ENCODE peak calls at places on chromosomes 7 and 10, in eight cellular contexts. X is A549, R is H9, A is heart right ventricle, Q is cardiac muscle cell, P is upper lobe of right lung, D is right lobe of liver, Y is IMR-90. H is an unnamed sample. For H3K4me1, the result is how much of the 10 kb centered on the place peaks cover.

GRCh38 chr7:138460176-138460648 is at the start of gene TRIM24:
- DNase-seq in X (no peak), R (no peak), A (peak), Q (peak), P (peak), D (peak), Y (peak), H (no peak)

GRCh38 chr10:60816624-60817023 is 38.3 kb downstream of the CDK1 start:
- DNase-seq in X (peak), R (no peak), A (no peak), Q (peak), P (no peak), D (no peak), Y (peak), H (no peak)

GRCh38 chr10:99672884-99673283 is 13.6 kb downstream of the ENTPD7 start:
- DNase-seq in X (no peak), R (no peak), A (no peak), Q (no peak), P (no peak), D (no peak), Y (peak), H (no peak)

GRCh38 chr7:20327047-20327446 is 3.7 kb upstream of the ITGB8 start:
- DNase-seq in X (no peak), R (no peak), A (no peak), Q (peak), P (no peak), D (no peak), Y (peak), H (no peak)

GRCh38 chr7:158824028-158824427 is 5.3 kb downstream of the ESYT2 start:
- DNase-seq in X (no peak), R (no peak), A (no peak), Q (peak), P (no peak), D (no peak), Y (no peak), H (no peak)

GRCh38 chr7:111266613-111267012 is 175.7 kb downstream of the LRRN3 start:
- DNase-seq in X (peak), R (no peak), A (no peak), Q (peak), P (no peak), D (no peak), Y (peak), H (no peak)

GRCh38 chr7:156639426-156640256 is 933 bp upstream of the RNF32 start:
- DNase-seq in X (no peak), R (peak), A (no peak), Q (peak), P (peak), D (peak), Y (no peak), H (no peak)

GRCh38 chr7:2045559-2046405 is 187.0 kb downstream of the MAD1L1 start:
- DNase-seq in X (no peak), R (no peak), A (no peak), Q (no peak), P (peak), D (peak), Y (no peak), H (peak)

GRCh38 chr7:2955177-2955768 is 88.4 kb downstream of the CARD11 start:
- DNase-seq in X (no peak), R (no peak), A (no peak), Q (no peak), P (peak), D (no peak), Y (no peak), H (no peak)

DNA sequence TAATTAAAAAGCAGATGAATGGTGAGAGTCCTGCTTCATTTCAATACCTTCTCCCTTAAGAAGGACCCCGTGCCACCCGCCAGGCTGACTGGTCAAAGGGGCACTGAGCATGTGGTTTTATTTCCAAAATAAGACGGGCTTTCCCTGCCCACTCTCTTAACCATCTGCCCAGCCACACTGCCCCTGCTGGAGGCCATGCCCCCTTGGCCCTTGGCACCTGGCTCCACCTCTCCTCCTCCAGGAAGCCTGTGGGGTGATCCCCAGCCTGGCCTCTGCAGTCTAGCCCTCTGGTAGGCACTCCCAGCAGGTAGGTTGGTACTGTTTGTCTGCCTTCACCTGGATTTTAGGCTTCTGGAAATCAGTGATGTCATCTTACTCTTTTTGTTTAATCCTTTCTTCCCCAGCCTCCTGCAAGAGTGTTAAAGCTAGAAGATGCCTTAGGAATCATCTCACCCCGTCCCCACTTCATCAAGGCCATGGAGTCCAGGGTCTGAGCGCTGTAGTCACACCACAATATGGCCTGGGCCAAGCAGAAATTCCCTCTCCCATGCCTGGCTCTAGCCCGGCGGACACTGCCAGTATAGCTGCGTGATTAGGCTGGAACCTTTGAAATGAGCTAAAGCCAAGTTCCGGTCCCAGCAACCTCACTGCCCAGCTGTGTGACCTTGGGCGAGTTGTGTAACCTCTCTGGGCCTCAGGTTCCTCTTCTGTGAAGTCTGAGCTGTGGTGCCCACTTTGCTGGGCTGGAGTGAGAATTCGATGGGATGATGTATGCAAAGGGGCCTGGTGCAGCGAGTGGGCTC is 118.2 kb downstream of the ZMIZ1 start:
- DNase-seq in X (no peak), R (no peak), A (no peak), Q (no peak), P (no peak), D (no peak), Y (no peak), H (no peak)
- H3K4me1 ChIP-seq in X (half or more), R (under half), A (half or more), Q (half or more), P (half or more), D (half or more), Y (half or more), H (under half)

GRCh38 chr7:116776046-116776445 is 86.3 kb upstream of the CAPZA2 start:
- DNase-seq in X (no peak), R (no peak), A (no peak), Q (no peak), P (no peak), D (no peak), Y (no peak), H (no peak)
- TF ChIP-seq CTCF in X (no peak), R (no peak), A (no peak), Q (no peak), P (no peak), D (no peak), Y (no peak), H (no peak)

DNA sequence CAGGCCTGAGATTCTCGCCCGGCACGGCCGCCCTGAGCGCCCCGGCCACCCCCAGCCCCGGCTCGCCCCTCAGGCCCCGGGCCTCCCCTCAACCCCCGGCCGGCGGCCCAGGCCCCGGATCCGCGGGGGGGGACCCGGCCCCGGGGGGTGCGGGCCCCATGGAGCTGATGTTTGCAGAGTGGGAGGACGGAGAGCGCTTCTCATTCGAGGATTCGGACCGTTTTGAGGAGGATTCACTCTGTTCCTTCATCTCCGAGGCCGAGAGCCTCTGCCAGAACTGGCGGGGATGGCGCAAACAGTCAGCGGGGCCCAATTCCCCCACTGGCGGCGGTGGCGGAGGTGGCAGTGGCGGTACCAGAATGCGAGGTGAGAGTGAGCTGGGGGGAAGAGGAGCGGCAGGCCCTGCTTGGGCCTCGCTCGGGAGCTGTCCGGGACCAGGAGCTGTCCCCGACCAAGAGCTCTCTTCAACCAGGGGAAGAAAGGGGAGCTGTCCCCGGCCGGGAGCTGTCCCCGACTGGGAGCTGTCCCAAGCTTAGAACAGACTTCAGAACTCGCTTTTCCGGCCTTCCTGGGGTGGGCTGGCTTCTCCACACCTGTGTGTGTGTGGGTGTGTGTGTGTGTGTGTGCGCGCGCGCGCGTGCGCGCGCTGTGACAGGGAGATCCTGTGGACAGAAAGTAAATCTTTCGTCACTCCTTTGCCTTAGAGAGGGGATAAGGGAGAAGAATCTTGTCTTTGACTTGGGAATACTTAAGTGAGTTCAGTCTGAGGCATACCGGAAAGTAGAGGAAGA is 510 bp downstream of the ZSWIM8 start:
- DNase-seq in X (no peak), R (peak), A (no peak), Q (peak), P (peak), D (peak), Y (peak), H (peak)
- H3K4me1 ChIP-seq in X (under half), R (under half), A (half or more), Q (under half), P (under half), D (under half), Y (under half), H (under half)

GRCh38 chr10:82759050-82759449 is 884.1 kb downstream of the NRG3 start:
- DNase-seq in X (no peak), R (no peak), A (no peak), Q (no peak), P (no peak), D (no peak), Y (no peak), H (no peak)

GRCh38 chr10:82762641-82763040 is 887.6 kb downstream of the NRG3 start:
- DNase-seq in X (no peak), R (no peak), A (no peak), Q (no peak), P (no peak), D (no peak), Y (no peak), H (no peak)

GRCh38 chr10:82757907-82758306 is 882.9 kb downstream of the NRG3 start:
- DNase-seq in X (no peak), R (no peak), A (no peak), Q (no peak), P (no peak), D (no peak), Y (no peak), H (no peak)

DNA sequence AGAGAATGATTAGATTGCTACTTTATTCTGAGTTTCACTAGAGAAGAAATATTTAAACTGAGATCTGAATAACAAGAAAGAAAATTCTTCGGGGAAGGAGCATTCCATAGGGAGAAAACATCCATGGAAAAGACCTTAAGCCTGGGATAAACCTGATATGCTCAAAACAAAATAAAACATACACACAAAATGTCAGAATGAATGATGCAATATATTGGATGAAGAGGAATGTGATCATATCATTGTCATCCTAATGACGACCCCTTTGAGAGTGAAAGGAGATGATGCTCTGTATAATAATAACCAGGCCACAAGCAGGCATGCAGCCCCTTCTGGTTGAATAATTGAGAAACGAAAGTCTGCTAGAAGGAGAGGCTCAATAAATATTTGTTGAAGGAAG is 882.4 kb downstream of the NRG3 start:
- DNase-seq in X (no peak), R (no peak), A (no peak), Q (no peak), P (no peak), D (no peak), Y (no peak), H (no peak)
- TF ChIP-seq CTCF in X (no peak), R (no peak), A (no peak), Q (no peak), P (no peak), D (no peak), Y (no peak), H (no peak)

GRCh38 chr10:28721318-28721717 is 44.0 kb downstream of the BAMBI start:
- DNase-seq in X (no peak), R (no peak), A (no peak), Q (no peak), P (no peak), D (no peak), Y (no peak), H (no peak)
- H3K4me1 ChIP-seq in X (under half), R (under half), A (under half), Q (under half), P (under half), D (under half), Y (under half), H (under half)

GRCh38 chr7:54860843-54861242 is 101.8 kb upstream of the SEC61G start:
- DNase-seq in X (no peak), R (no peak), A (no peak), Q (no peak), P (no peak), D (no peak), Y (no peak), H (no peak)
- TF ChIP-seq CTCF in X (no peak), R (no peak), A (no peak), Q (no peak), P (no peak), D (no peak), Y (no peak), H (no peak)

GRCh38 chr10:35416628-35417625 is 80.6 kb downstream of the CCNY start:
- DNase-seq in X (no peak), R (no peak), A (no peak), Q (no peak), P (no peak), D (no peak), Y (peak), H (peak)
- H3K4me1 ChIP-seq in X (half or more), R (under half), A (half or more), Q (under half), P (under half), D (under half), Y (under half), H (under half)

H was measured in ascending aorta.